ENCODE peak calls at places on chromosomes 5 and 9, in six cellular contexts. E is AG04449, T is upper lobe of right lung, A is NB4, O is kidney, P is bronchial epithelial cell. M is an unnamed sample.

GRCh38 chr5:109816732-109817131 is 127.0 kb downstream of the MAN2A1 start:
- DNase-seq in E (no peak), T (no peak), A (no peak), O (no peak), P (no peak), M (no peak)

GRCh38 chr5:1285141-1285540 is 9.7 kb downstream of the TERT start:
- DNase-seq in E (no peak), T (peak; percentile 37), A (no peak), O (peak; percentile 42), P (no peak), M (no peak)

GRCh38 chr9:34070601-34071340 is 22.1 kb upstream of the UBAP2 start:
- DNase-seq in E (no peak), T (no peak), A (no peak), O (no peak), P (peak; percentile 20), M (peak; percentile 16)

GRCh38 chr5:103774736-103775135 is 212.1 kb upstream of the NUDT12 start:
- DNase-seq in E (no peak), T (no peak), A (no peak), O (no peak), P (peak; percentile 39), M (no peak)

GRCh38 chr5:81165493-81166119 is 67.5 kb upstream of the CKMT2 start:
- DNase-seq in E (no peak), T (peak; percentile 69), A (peak; percentile 58), O (no peak), P (peak; percentile 71), M (peak; percentile 60)

GRCh38 chr5:159774476-159775031 is 141.7 kb upstream of the ADRA1B start:
- DNase-seq in E (no peak), T (no peak), A (no peak), O (no peak), P (no peak), M (no peak)

GRCh38 chr9:135341612-135342169 is 137.9 kb upstream of the PPP1R26 start:
- DNase-seq in E (no peak), T (peak; percentile 57), A (no peak), O (peak; percentile 54), P (no peak), M (no peak)

GRCh38 chr5:157772077-157772613 is 28.6 kb downstream of the LSM11 start:
- DNase-seq in E (no peak), T (no peak), A (no peak), O (no peak), P (no peak), M (no peak)

GRCh38 chr9:79764377-79764776 is 192.6 kb downstream of the TLE4 start:
- DNase-seq in E (peak; percentile 96), T (no peak), A (no peak), O (no peak), P (peak; percentile 86), M (peak; percentile 88)

GRCh38 chr5:9722826-9723225 is 92.7 kb upstream of the TAS2R1 start:
- DNase-seq in E (no peak), T (no peak), A (no peak), O (no peak), P (no peak), M (no peak)

GRCh38 chr9:78298046-78298511 is 1.2 kb downstream of the PSAT1 start:
- DNase-seq in E (no peak), T (no peak), A (peak; percentile 57), O (no peak), P (no peak), M (peak; percentile 10)

GRCh38 chr9:6889868-6890267 is 132.1 kb downstream of the KDM4C start:
- DNase-seq in E (no peak), T (no peak), A (peak; percentile 87), O (no peak), P (no peak), M (no peak)

GRCh38 chr5:72871358-72872024 is 55.0 kb downstream of the TNPO1 start:
- DNase-seq in E (no peak), T (no peak), A (no peak), O (no peak), P (peak; percentile 38), M (no peak)

DNA sequence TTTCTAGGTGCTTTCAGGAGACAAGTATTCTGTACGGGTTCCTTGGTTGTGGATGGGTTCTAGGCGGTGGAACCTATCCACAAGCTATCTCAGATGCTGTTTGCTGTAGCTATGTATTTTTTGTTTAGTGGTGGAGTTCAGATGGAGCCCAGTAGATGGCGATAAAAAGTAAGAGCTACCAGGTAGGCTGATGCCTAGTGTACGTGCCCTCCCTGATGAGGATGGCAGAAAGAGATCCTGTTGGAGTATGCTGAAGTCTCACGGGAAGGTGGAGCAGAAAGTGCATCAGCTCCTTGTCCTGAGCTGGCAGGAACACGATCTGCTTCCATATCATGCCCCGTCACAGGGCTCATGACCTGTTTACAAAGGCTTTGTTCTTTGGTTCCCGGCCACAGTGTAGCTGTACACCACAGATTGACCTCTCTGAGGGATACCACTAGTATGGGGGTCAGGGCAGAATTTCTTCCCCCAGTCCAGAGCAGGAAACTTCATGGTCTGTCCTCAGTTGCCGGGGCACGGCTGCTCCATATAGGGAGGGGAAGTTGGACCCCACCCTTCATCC is 12.6 kb upstream of the UGT3A2 start:
- DNase-seq in E (no peak), T (no peak), A (peak; percentile 66), O (no peak), P (peak; percentile 71), M (peak; percentile 51)
- TF ChIP-seq CTCF in E (peak; percentile 58), T (peak; percentile 61), A (peak; percentile 77), O (peak; percentile 54), P (peak; percentile 75), M (peak; percentile 81)

GRCh38 chr9:31347082-31347617 is 1037.3 kb upstream of the ACO1 start:
- DNase-seq in E (no peak), T (no peak), A (peak; percentile 62), O (no peak), P (peak; percentile 59), M (peak; percentile 2)
- H3K4me3 ChIP-seq in E (no peak overlapping the region), T (peak overlapping the region; percentile 23), A (no peak overlapping the region), O (peak overlapping the region; percentile 29), P (no peak overlapping the region), M (no peak overlapping the region)

GRCh38 chr5:162154242-162154641 is 86.7 kb downstream of the GABRG2 start:
- DNase-seq in E (no peak), T (no peak), A (no peak), O (no peak), P (no peak), M (no peak)
- TF ChIP-seq CTCF in E (no peak), T (no peak), A (no peak), O (no peak), P (no peak), M (no peak)

GRCh38 chr5:37834542-37835399 is 5.1 kb downstream of the GDNF start:
- DNase-seq in E (no peak), T (no peak), A (no peak), O (no peak), P (no peak), M (no peak)
- H3K4me3 ChIP-seq in E (peak overlapping the region; percentile 23), T (no peak overlapping the region), A (no peak overlapping the region), O (no peak overlapping the region), P (no peak overlapping the region), M (peak overlapping the region; percentile 20)